ENCODE peak calls at places on chromosomes 3 and 15, in four cellular contexts. M is lower leg skin, E is hippocampal formation, P is AG09319. X is an unnamed sample.

GRCh38 chr3:154059798-154060197 is 61.4 kb upstream of the ARHGEF26 start:
- DNase-seq in P (no peak), E (no peak), M (no peak), X (no peak)

GRCh38 chr3:195260286-195260905 is 10.6 kb downstream of the XXYLT1 start:
- DNase-seq in P (no peak), E (no peak), M (no peak), X (no peak)

GRCh38 chr15:92294759-92295158 is 98.9 kb upstream of the ST8SIA2 start:
- DNase-seq in M (no peak), E (no peak), P (no peak), X (no peak)

GRCh38 chr3:146581877-146582508 is 23.2 kb downstream of the PLSCR5 start:
- DNase-seq in E (no peak), M (no peak), P (no peak), X (no peak)

GRCh38 chr15:63198315-63198714 is 8.9 kb downstream of the RAB8B start:
- DNase-seq in M (no peak), E (no peak), P (no peak), X (no peak)

GRCh38 chr3:171156455-171157005 is 130.0 kb upstream of the SLC2A2 start:
- DNase-seq in E (no peak), M (no peak), P (no peak), X (no peak)

GRCh38 chr3:195810455-195810845 is 1.3 kb downstream of the MUC4 start:
- DNase-seq in E (no peak), M (no peak), P (no peak), X (no peak)

GRCh38 chr3:194249323-194250103 is 101.6 kb downstream of the CPN2 start:
- DNase-seq in E (no peak), M (no peak), P (no peak), X (no peak)

GRCh38 chr15:99145778-99146177 is 40.9 kb downstream of the SYNM start:
- DNase-seq in E (no peak), P (no peak), M (no peak), X (no peak)

GRCh38 chr3:108590443-108590842 is 921 bp downstream of the DZIP3 start:
- DNase-seq in P (no peak), M (no peak), E (no peak), X (no peak)

X was measured in hypothalamus.